ENCODE peak calls at places on chromosome 15, in four cellular contexts. E, Q, O and U are unnamed samples.

GRCh38 chr15:66685638-66686150 is 16.3 kb upstream of the SMAD6 start:
- DNase-seq in O (no peak), Q (no peak), E (no peak), U (no peak)

GRCh38 chr15:81940467-81941451 is 105.1 kb downstream of the MEX3B start:
- DNase-seq in Q (no peak), O (no peak), E (no peak), U (no peak)

GRCh38 chr15:65339436-65339835 is 35.0 kb downstream of the RNU5B-1 start:
- DNase-seq in O (no peak), Q (no peak), E (no peak), U (no peak)

GRCh38 chr15:91040851-91041250 is 18.5 kb upstream of the VPS33B start:
- DNase-seq in Q (no peak), O (no peak), E (no peak), U (no peak)

GRCh38 chr15:40536501-40536900 is 28.3 kb downstream of the CCDC32 start:
- DNase-seq in E (no peak), O (no peak), Q (no peak), U (no peak)

GRCh38 chr15:37517506-37517905 is 416.9 kb upstream of the TMCO5A start:
- DNase-seq in O (no peak), Q (no peak), E (no peak), U (no peak)

GRCh38 chr15:67116742-67117141 is 51.3 kb downstream of the SMAD3 start:
- DNase-seq in O (no peak), Q (no peak), E (no peak), U (no peak)

GRCh38 chr15:78681306-78682012 is 40.4 kb upstream of the CHRNB4 start:
- DNase-seq in E (no peak), O (no peak), Q (no peak), U (no peak)

GRCh38 chr15:41661078-41661528 is 898 bp downstream of the MGA start:
- DNase-seq in O (no peak), E (no peak), Q (no peak), U (no peak)

GRCh38 chr15:66959066-66959465 is 106.3 kb upstream of the SMAD3 start:
- DNase-seq in E (no peak), Q (no peak), O (peak; percentile 51), U (no peak)

GRCh38 chr15:22884344-22884743 is 45.9 kb downstream of the NIPA2 start:
- DNase-seq in E (no peak), Q (no peak), O (no peak), U (no peak)

GRCh38 chr15:90644946-90645725 is 72.0 kb upstream of the BLM start:
- DNase-seq in O (peak; percentile 57), Q (no peak), E (no peak), U (no peak)

GRCh38 chr15:101353240-101353639 is 58.2 kb upstream of the SNRPA1 start:
- DNase-seq in O (no peak), E (no peak), Q (no peak), U (no peak)

GRCh38 chr15:42786978-42787377 is 50.0 kb upstream of the CDAN1 start:
- DNase-seq in O (no peak), Q (no peak), E (no peak), U (no peak)

GRCh38 chr15:95558131-95558530 is 772.4 kb upstream of the NR2F2 start:
- DNase-seq in O (no peak), Q (no peak), E (no peak), U (no peak)

GRCh38 chr15:32683906-32684584 is 33.8 kb upstream of the GREM1 start:
- DNase-seq in Q (no peak), E (no peak), O (no peak), U (no peak)

GRCh38 chr15:67915374-67916050 is 75.7 kb upstream of the RNU6-1 start:
- DNase-seq in Q (no peak), O (peak; percentile 94), E (no peak), U (no peak)

GRCh38 chr15:29090617-29091466 is 178.8 kb downstream of the NSMCE3 start:
- DNase-seq in O (no peak), E (peak; percentile 28), Q (no peak), U (no peak)

GRCh38 chr15:70741107-70741511 is 22.2 kb downstream of the UACA start:
- DNase-seq in E (no peak), O (peak; percentile 87), Q (peak; percentile 68), U (no peak)

GRCh38 chr15:90907051-90907660 is 4.1 kb downstream of the MAN2A2 start:
- DNase-seq in E (no peak), O (no peak), Q (no peak), U (no peak)

GRCh38 chr15:62440731-62441130 is 275.6 kb upstream of the C2CD4B start:
- DNase-seq in Q (no peak), E (no peak), O (no peak), U (no peak)

GRCh38 chr15:36495464-36495863 is 84.0 kb upstream of the CDIN1 start:
- DNase-seq in Q (no peak), O (no peak), E (no peak), U (no peak)

GRCh38 chr15:59960318-59960717 is 43.8 kb upstream of the FOXB1 start:
- DNase-seq in O (no peak), E (no peak), Q (no peak), U (no peak)

GRCh38 chr15:61118885-61119284 is 110.2 kb downstream of the RORA start:
- DNase-seq in O (no peak), Q (no peak), E (no peak), U (no peak)

GRCh38 chr15:88912500-88912921 is 668 bp downstream of the MFGE8 start:
- DNase-seq in E (no peak), Q (no peak), O (peak; percentile 82), U (no peak)

GRCh38 chr15:60095711-60096110 is 91.6 kb downstream of the FOXB1 start:
- DNase-seq in O (no peak), Q (no peak), E (no peak), U (no peak)

GRCh38 chr15:84638103-84638502 is 16.0 kb downstream of the WDR73 start:
- DNase-seq in O (no peak), E (no peak), Q (no peak), U (no peak)
- TF ChIP-seq CTCF in O (no peak), E (no peak), Q (no peak), U (no peak)

GRCh38 chr15:80234883-80235282 is 17.1 kb downstream of the CTXND1 start:
- DNase-seq in O (no peak), Q (no peak), E (no peak), U (peak; percentile 23)
- TF ChIP-seq CTCF in O (peak; percentile 36), Q (no peak), E (no peak), U (peak; percentile 78)

GRCh38 chr15:57951328-57951932 is 114.1 kb downstream of the ALDH1A2 start:
- DNase-seq in E (no peak), Q (no peak), O (no peak), U (no peak)
- TF ChIP-seq CTCF in E (no peak), Q (no peak), O (no peak), U (no peak)

GRCh38 chr15:77673801-77674317 is 41.1 kb upstream of the LINGO1 start:
- DNase-seq in Q (no peak), E (no peak), O (no peak), U (no peak)

GRCh38 chr15:77672110-77672509 is 39.4 kb upstream of the LINGO1 start:
- DNase-seq in O (no peak), E (no peak), Q (no peak), U (no peak)

GRCh38 chr15:77674327-77674726 is 41.6 kb upstream of the LINGO1 start:
- DNase-seq in E (no peak), Q (no peak), O (no peak), U (no peak)

GRCh38 chr15:77675806-77676415 is 43.2 kb upstream of the LINGO1 start:
- DNase-seq in E (no peak), Q (no peak), O (no peak), U (no peak)

GRCh38 chr15:77676569-77677375 is 44.1 kb upstream of the LINGO1 start:
- DNase-seq in E (no peak), O (no peak), Q (no peak), U (no peak)
- TF ChIP-seq CTCF in E (no peak), O (no peak), Q (no peak), U (no peak)

DNA sequence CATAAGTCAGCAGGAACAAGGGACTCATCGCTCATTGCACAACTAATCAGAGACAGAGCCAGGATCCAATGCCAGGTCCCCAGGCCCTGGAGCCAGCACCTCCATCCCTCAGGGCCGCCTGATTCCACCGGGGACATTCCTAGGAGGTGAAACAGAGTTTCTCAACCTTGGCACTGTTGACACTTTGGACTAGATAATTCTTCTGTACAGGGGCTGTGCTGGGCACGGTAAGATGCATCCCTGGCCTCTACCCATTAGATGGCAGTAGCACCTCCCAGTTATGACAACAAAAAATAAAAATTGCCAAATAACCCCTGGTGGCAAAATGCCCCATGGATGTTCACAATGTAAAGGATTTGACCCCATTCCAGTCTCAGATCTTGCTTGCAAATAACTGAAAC is 127.7 kb downstream of the MTHFS start:
- DNase-seq in Q (no peak), O (no peak), E (no peak), U (no peak)
- TF ChIP-seq CTCF in Q (no peak), O (no peak), E (no peak), U (peak; percentile 67)

GRCh38 chr15:73968461-73968860 is 23.6 kb downstream of the STOML1 start:
- DNase-seq in E (no peak), Q (no peak), O (no peak), U (no peak)

GRCh38 chr15:73965730-73966103 is 26.4 kb downstream of the STOML1 start:
- DNase-seq in E (no peak), Q (no peak), O (no peak), U (peak; percentile 50)

GRCh38 chr15:73962409-73962808 is 29.7 kb downstream of the STOML1 start:
- DNase-seq in Q (no peak), E (no peak), O (no peak), U (no peak)

GRCh38 chr15:73964736-73965093 is 27.4 kb downstream of the STOML1 start:
- DNase-seq in E (peak; percentile 84), Q (peak; percentile 99), O (peak; percentile 90), U (no peak)

DNA sequence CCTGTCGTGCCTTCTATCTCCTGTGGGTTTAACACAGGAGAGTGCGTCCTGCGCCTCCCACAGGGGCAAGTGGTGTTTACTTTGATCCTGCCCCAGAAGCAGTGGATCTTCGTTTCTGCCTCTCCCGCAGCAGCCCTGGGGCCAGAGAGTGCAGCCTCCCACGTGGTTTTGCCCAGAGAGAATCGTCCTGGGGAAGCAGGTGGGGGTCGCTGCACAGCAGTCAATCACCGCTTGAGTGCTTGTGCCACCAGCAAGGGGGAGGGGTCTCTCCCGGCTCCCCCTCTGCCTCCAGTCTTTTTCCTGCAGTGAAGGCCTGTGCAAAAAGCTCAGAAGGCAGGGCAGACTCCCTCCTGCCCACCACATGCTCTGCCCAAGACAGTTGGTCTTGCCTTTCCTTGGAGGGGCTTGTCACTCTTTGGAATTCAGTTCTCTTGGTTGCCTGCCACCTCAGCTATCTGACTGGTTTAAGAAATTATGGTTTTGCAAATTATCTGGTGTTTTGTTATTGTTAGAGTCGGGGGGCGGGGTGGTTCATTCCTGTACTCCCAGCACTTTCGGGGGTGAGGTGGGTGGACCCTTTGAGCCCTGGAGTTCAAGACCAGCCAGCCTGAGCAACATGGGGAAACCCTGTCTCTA is 26.9 kb downstream of the STOML1 start:
- DNase-seq in O (peak; percentile 58), E (no peak), Q (no peak), U (peak; percentile 69)
- TF ChIP-seq CTCF in O (no peak), E (peak; percentile 45), Q (no peak), U (no peak)